ENCODE peak calls at places on chromosomes 5 and 9, in four cellular contexts. One of them, this sample, is unnamed.

GRCh38 chr9:79233542-79233941 is 338.2 kb upstream of the TLE4 start:
- DNase-seq in NCI-H345: no peak
- DNase-seq in activated naive CD4-positive, alpha-beta T cell: no peak
- DNase-seq in AG04449: no peak
- DNase-seq in this sample: no peak

GRCh38 chr5:123951204-123951977 is 439.4 kb downstream of the CSNK1G3 start:
- DNase-seq in activated naive CD4-positive, alpha-beta T cell: no peak
- DNase-seq in NCI-H345: no peak
- DNase-seq in AG04449: peak
- DNase-seq in this sample: no peak

GRCh38 chr5:68110264-68110663 is 105.3 kb upstream of the PIK3R1 start:
- DNase-seq in activated naive CD4-positive, alpha-beta T cell: no peak
- DNase-seq in AG04449: no peak
- DNase-seq in NCI-H345: no peak
- DNase-seq in this sample: no peak

GRCh38 chr5:3698412-3698811 is 102.8 kb downstream of the IRX1 start:
- DNase-seq in NCI-H345: no peak
- DNase-seq in AG04449: no peak
- DNase-seq in activated naive CD4-positive, alpha-beta T cell: no peak
- DNase-seq in this sample: no peak

GRCh38 chr9:23630488-23630887 is 195.6 kb downstream of the ELAVL2 start:
- DNase-seq in AG04449: no peak
- DNase-seq in NCI-H345: no peak
- DNase-seq in activated naive CD4-positive, alpha-beta T cell: no peak
- DNase-seq in this sample: no peak

GRCh38 chr5:64707191-64707590 is 16.9 kb downstream of the SHISAL2B start:
- DNase-seq in NCI-H345: no peak
- DNase-seq in activated naive CD4-positive, alpha-beta T cell: no peak
- DNase-seq in AG04449: no peak
- DNase-seq in this sample: no peak

GRCh38 chr5:40689442-40689841 is 9.7 kb downstream of the PTGER4 start:
- DNase-seq in AG04449: peak
- DNase-seq in activated naive CD4-positive, alpha-beta T cell: no peak
- DNase-seq in NCI-H345: no peak
- DNase-seq in this sample: peak

GRCh38 chr9:93361995-93362394 is 89.5 kb upstream of the FAM120A start:
- DNase-seq in AG04449: no peak
- DNase-seq in activated naive CD4-positive, alpha-beta T cell: no peak
- DNase-seq in NCI-H345: no peak
- DNase-seq in this sample: no peak

GRCh38 chr9:114829686-114830085 is 23.8 kb upstream of the TNFSF15 start:
- DNase-seq in activated naive CD4-positive, alpha-beta T cell: no peak
- DNase-seq in AG04449: no peak
- DNase-seq in NCI-H345: no peak
- DNase-seq in this sample: no peak

GRCh38 chr5:77358566-77359205 is 133.4 kb downstream of the WDR41 start:
- DNase-seq in activated naive CD4-positive, alpha-beta T cell: no peak
- DNase-seq in AG04449: peak
- DNase-seq in NCI-H345: no peak
- DNase-seq in this sample: no peak

GRCh38 chr5:150278916-150279315 is 10.7 kb downstream of the CAMK2A start:
- DNase-seq in AG04449: peak
- DNase-seq in activated naive CD4-positive, alpha-beta T cell: no peak
- DNase-seq in NCI-H345: no peak
- DNase-seq in this sample: no peak

GRCh38 chr5:128498844-128499455 is 39.1 kb downstream of the FBN2 start:
- DNase-seq in AG04449: no peak
- DNase-seq in activated naive CD4-positive, alpha-beta T cell: no peak
- DNase-seq in NCI-H345: peak
- DNase-seq in this sample: peak

GRCh38 chr9:16254674-16255073 is 615.8 kb downstream of the BNC2 start:
- DNase-seq in AG04449: no peak
- DNase-seq in activated naive CD4-positive, alpha-beta T cell: no peak
- DNase-seq in NCI-H345: no peak
- DNase-seq in this sample: no peak

GRCh38 chr5:59845733-59846132 is 47.8 kb downstream of the PDE4D start:
- DNase-seq in AG04449: no peak
- DNase-seq in NCI-H345: no peak
- DNase-seq in activated naive CD4-positive, alpha-beta T cell: no peak
- DNase-seq in this sample: no peak

GRCh38 chr9:93346240-93347112 is 105.0 kb upstream of the FAM120A start:
- DNase-seq in AG04449: no peak
- DNase-seq in activated naive CD4-positive, alpha-beta T cell: no peak
- DNase-seq in NCI-H345: no peak
- DNase-seq in this sample: no peak

GRCh38 chr5:144798595-144798994 is 627.9 kb downstream of the KCTD16 start:
- DNase-seq in activated naive CD4-positive, alpha-beta T cell: no peak
- DNase-seq in NCI-H345: no peak
- DNase-seq in AG04449: no peak
- DNase-seq in this sample: no peak

GRCh38 chr5:90402521-90403255 is 6.9 kb downstream of the CETN3 start:
- DNase-seq in NCI-H345: no peak
- DNase-seq in activated naive CD4-positive, alpha-beta T cell: no peak
- DNase-seq in AG04449: no peak
- DNase-seq in this sample: no peak